ENCODE peak calls at places on chromosome 22, in five cellular contexts. N is mammary epithelial cell, W is IMR-90, G is fibroblast of lung, U is AG04450. D is an unnamed sample.

GRCh38 chr22:46395145-46395544 is 59.6 kb downstream of the TRMU start:
- DNase-seq in G (no peak), N (no peak), W (no peak), U (no peak), D (no peak)

GRCh38 chr22:42906605-42907338 is 49.7 kb upstream of the ARFGAP3 start:
- DNase-seq in N (no peak), G (no peak), U (no peak), W (peak; percentile 16), D (no peak)

GRCh38 chr22:45731041-45731797 is 59.6 kb downstream of the ATXN10 start:
- DNase-seq in U (no peak), W (peak; percentile 65), N (peak; percentile 3), G (peak; percentile 88), D (no peak)

GRCh38 chr22:20430641-20431519 is 6.7 kb downstream of the SCARF2 start:
- DNase-seq in W (no peak), N (peak; percentile 48), U (no peak), G (peak; percentile 56), D (peak; percentile 87)

GRCh38 chr22:36928826-36929535 is 15.6 kb downstream of the CSF2RB start:
- DNase-seq in G (no peak), U (no peak), W (no peak), N (no peak), D (no peak)

GRCh38 chr22:20186183-20186870 is 35.5 kb upstream of the CCDC188 start:
- DNase-seq in G (no peak), N (no peak), U (no peak), W (no peak), D (peak; percentile 30)

GRCh38 chr22:37806409-37807338 is 1.1 kb upstream of the GCAT start:
- DNase-seq in U (no peak), W (peak; percentile 52), N (peak; percentile 64), G (peak; percentile 52), D (no peak)

GRCh38 chr22:16933274-16933923 is 74.6 kb downstream of the GAB4 start:
- DNase-seq in N (peak; percentile 43), U (no peak), G (no peak), W (no peak), D (no peak)

GRCh38 chr22:18970180-18970947 is 34.3 kb upstream of the PRODH start:
- DNase-seq in U (no peak), W (no peak), N (peak; percentile 15), G (peak; percentile 30), D (peak; percentile 54)

GRCh38 chr22:46274381-46274780 is 6.6 kb downstream of the TTC38 start:
- DNase-seq in G (no peak), W (no peak), U (no peak), N (no peak), D (no peak)

GRCh38 chr22:20963201-20964052 is 3.6 kb upstream of the AIFM3 start:
- DNase-seq in U (no peak), W (no peak), G (no peak), N (no peak), D (no peak)

GRCh38 chr22:27776410-27776958 is 25.1 kb downstream of the MN1 start:
- DNase-seq in G (peak; percentile 70), U (no peak), W (no peak), N (no peak), D (no peak)
- H3K27ac ChIP-seq in G (no peak overlapping the region), U (no peak overlapping the region), W (no peak overlapping the region), N (no peak overlapping the region), D (peak overlapping the region; percentile 1)

GRCh38 chr22:28604961-28605360 is 74.7 kb downstream of the TTC28 start:
- DNase-seq in G (peak; percentile 11), W (peak; percentile 17), U (no peak), N (no peak), D (peak; percentile 56)

GRCh38 chr22:28600546-28601143 is 79.0 kb downstream of the TTC28 start:
- DNase-seq in N (peak; percentile 24), W (peak; percentile 72), U (peak; percentile 30), G (peak; percentile 43), D (peak; percentile 81)

GRCh38 chr22:28599693-28600092 is 79.9 kb downstream of the TTC28 start:
- DNase-seq in U (no peak), N (no peak), W (no peak), G (no peak), D (no peak)

GRCh38 chr22:28605362-28605761 is 74.3 kb downstream of the TTC28 start:
- DNase-seq in W (no peak), G (no peak), U (no peak), N (no peak), D (no peak)

DNA sequence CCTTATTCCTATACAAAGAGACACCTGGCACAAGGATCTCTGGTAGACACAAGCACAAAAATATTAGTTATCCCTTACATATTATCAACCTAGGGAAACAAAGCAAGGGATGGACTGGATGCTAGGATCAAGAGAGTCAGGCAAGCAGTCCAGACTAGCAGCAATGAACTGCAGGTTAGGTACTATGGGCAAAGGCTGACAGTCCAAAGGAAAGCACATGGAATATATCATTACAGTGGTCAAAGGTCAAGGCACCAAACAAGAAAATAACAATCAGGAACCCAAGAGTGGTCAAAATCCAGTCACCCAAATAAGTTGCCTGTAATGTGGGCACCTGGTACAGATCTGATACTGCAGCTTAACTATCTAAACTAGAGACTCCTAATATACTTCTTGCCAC is 77.7 kb downstream of the TTC28 start:
- DNase-seq in W (no peak), G (no peak), U (no peak), N (no peak), D (no peak)
- TF ChIP-seq CTCF in W (no peak), G (no peak), U (no peak), N (no peak), D (no peak)

GRCh38 chr22:49724893-49725489 is 102.7 kb downstream of the BRD1 start:
- DNase-seq in N (peak; percentile 33), G (peak; percentile 16), U (no peak), W (peak; percentile 20), D (peak; percentile 77)
- H3K27ac ChIP-seq in N (no peak overlapping the region), G (no peak overlapping the region), U (no peak overlapping the region), W (no peak overlapping the region), D (peak overlapping the region; percentile 37)

DNA sequence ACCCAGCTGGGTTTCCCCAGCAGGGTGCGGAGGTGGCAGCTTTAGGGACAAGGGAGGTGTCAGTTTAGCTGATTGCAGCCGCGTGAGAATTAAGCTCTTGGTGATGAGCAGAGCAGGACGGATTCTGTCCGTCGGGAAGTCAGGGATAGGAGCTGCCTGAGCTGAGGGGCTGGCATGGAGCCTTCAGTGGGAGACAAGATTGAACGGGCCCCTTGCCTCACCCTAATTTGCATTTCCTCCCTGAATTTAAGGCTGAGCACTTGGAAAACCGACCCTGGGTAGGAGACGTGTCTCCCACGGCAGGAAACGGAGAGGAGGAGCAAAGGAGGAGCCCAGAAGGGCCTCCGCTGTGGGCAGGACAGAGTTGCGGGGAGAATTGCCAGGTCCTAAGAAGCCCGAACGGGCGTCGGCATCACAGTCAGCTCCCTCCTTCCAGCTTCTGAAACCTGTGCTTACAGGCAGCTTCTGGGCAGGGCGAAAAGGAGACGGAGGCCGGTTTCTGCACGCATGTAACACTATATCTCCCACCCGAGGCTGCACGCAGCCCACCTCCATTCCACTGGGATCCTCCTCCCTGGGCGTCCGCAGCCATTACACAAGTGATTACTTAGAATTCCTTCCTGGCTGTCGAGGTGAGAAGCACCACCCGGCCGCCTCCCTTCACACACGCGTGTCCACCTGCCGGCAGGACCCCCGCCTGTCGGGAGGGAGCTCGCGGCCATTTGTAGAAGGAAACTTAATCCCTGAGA is 345.8 kb downstream of the BRD1 start:
- DNase-seq in W (no peak), U (no peak), N (no peak), G (no peak), D (peak; percentile 62)
- TF ChIP-seq CTCF in W (no peak), U (no peak), N (no peak), G (no peak), D (no peak)